ENCODE peak calls at places on chromosome 12, in five cellular contexts. Z is astrocyte of the spinal cord, J is spleen, C is astrocyte, X is nephron progenitor cell. N is an unnamed sample.

GRCh38 chr12:107917912-107918800 is 143.7 kb downstream of the ASCL4 start:
- DNase-seq in C (peak; percentile 3), J (no peak), X (peak; percentile 18), Z (peak; percentile 7), N (no peak)

GRCh38 chr12:116336542-116337065 is 59.1 kb upstream of the MED13L start:
- DNase-seq in Z (peak; percentile 28), X (no peak), J (peak; percentile 78), C (peak; percentile 33), N (no peak)

GRCh38 chr12:16359512-16360491 is 12.4 kb downstream of the MGST1 start:
- DNase-seq in C (peak; percentile 11), Z (peak; percentile 38), J (peak; percentile 86), X (peak; percentile 78), N (peak; percentile 66)

GRCh38 chr12:496736-497135 is 37.0 kb downstream of the B4GALNT3 start:
- DNase-seq in C (no peak), X (no peak), J (no peak), Z (no peak), N (no peak)

GRCh38 chr12:69321356-69321755 is 26.8 kb upstream of the LYZ start:
- DNase-seq in C (no peak), X (no peak), Z (no peak), J (no peak), N (no peak)

GRCh38 chr12:13124661-13125505 is 21.4 kb upstream of the GSG1 start:
- DNase-seq in Z (no peak), C (peak; percentile 55), J (no peak), X (no peak), N (no peak)

GRCh38 chr12:39103552-39104165 is 198.3 kb upstream of the CPNE8 start:
- DNase-seq in Z (peak; percentile 52), J (no peak), C (peak; percentile 47), X (peak; percentile 30), N (peak; percentile 8)

GRCh38 chr12:57039016-57039798 is 10.7 kb downstream of the MYO1A start:
- DNase-seq in C (no peak), Z (no peak), J (no peak), X (no peak), N (no peak)

GRCh38 chr12:64480148-64480547 is 28.2 kb downstream of the TBK1 start:
- DNase-seq in J (no peak), X (no peak), C (peak; percentile 22), Z (no peak), N (no peak)

GRCh38 chr12:116065561-116065960 is 211.9 kb downstream of the MED13L start:
- DNase-seq in Z (no peak), J (no peak), X (no peak), C (no peak), N (no peak)

GRCh38 chr12:19850341-19851065 is 411.2 kb downstream of the AEBP2 start:
- DNase-seq in X (no peak), C (peak; percentile 76), Z (peak; percentile 72), J (no peak), N (no peak)

GRCh38 chr12:114958538-114958937 is 274.6 kb upstream of the TBX3 start:
- DNase-seq in C (no peak), Z (no peak), X (no peak), J (no peak), N (no peak)

GRCh38 chr12:20524113-20524512 is 155.8 kb downstream of the PDE3A start:
- DNase-seq in X (no peak), Z (no peak), J (no peak), C (no peak), N (no peak)

GRCh38 chr12:15584366-15585041 is 204.7 kb downstream of the EPS8 start:
- DNase-seq in C (peak; percentile 53), J (no peak), Z (peak; percentile 72), X (no peak), N (no peak)

GRCh38 chr12:106794369-106794768 is 19.9 kb downstream of the RIC8B start:
- DNase-seq in Z (no peak), X (no peak), J (no peak), C (peak; percentile 22), N (no peak)

GRCh38 chr12:28851781-28852180 is 297.3 kb upstream of the FAR2 start:
- DNase-seq in C (peak; percentile 38), X (no peak), Z (peak; percentile 20), J (no peak), N (no peak)

GRCh38 chr12:53495903-53496751 is 3.1 kb downstream of the MAP3K12 start:
- DNase-seq in Z (peak; percentile 58), X (peak; percentile 50), J (no peak), C (no peak), N (no peak)

GRCh38 chr12:3377056-3377455 is 113.9 kb upstream of the PRMT8 start:
- DNase-seq in X (no peak), Z (no peak), J (no peak), C (no peak), N (no peak)

GRCh38 chr12:86230516-86231146 is 25.6 kb downstream of the MGAT4C start:
- DNase-seq in C (peak; percentile 63), X (no peak), Z (peak; percentile 31), J (no peak), N (no peak)

GRCh38 chr12:79295572-79295971 is 395.2 kb downstream of the PAWR start:
- DNase-seq in X (no peak), C (no peak), J (no peak), Z (no peak), N (no peak)

GRCh38 chr12:106425061-106425706 is 67.6 kb downstream of the POLR3B start:
- DNase-seq in J (no peak), C (no peak), Z (no peak), X (no peak), N (no peak)

GRCh38 chr12:57722716-57723629 is 15.6 kb downstream of the AGAP2 start:
- DNase-seq in C (no peak), J (no peak), Z (no peak), X (no peak), N (no peak)

GRCh38 chr12:67425394-67425793 is 156.2 kb downstream of the CAND1 start:
- DNase-seq in X (no peak), J (no peak), Z (no peak), C (no peak), N (no peak)

GRCh38 chr12:85809500-85809899 is 26.7 kb downstream of the RASSF9 start:
- DNase-seq in J (no peak), X (no peak), Z (no peak), C (no peak), N (no peak)

GRCh38 chr12:52156757-52157565 is 34.9 kb downstream of the KRT80 start:
- DNase-seq in J (peak; percentile 89), Z (peak; percentile 49), X (peak; percentile 90), C (no peak), N (peak; percentile 87)

GRCh38 chr12:80241576-80242273 is 142.4 kb downstream of the OTOGL start:
- DNase-seq in C (peak; percentile 84), X (no peak), J (no peak), Z (peak; percentile 68), N (no peak)

GRCh38 chr12:90945070-90945649 is 9.8 kb downstream of the CCER1 start:
- DNase-seq in X (no peak), J (no peak), C (peak; percentile 12), Z (peak; percentile 52), N (no peak)
- TF ChIP-seq CTCF in X (peak; percentile 52), J (no peak), C (peak; percentile 44), Z (peak; percentile 39), N (peak; percentile 81)

DNA sequence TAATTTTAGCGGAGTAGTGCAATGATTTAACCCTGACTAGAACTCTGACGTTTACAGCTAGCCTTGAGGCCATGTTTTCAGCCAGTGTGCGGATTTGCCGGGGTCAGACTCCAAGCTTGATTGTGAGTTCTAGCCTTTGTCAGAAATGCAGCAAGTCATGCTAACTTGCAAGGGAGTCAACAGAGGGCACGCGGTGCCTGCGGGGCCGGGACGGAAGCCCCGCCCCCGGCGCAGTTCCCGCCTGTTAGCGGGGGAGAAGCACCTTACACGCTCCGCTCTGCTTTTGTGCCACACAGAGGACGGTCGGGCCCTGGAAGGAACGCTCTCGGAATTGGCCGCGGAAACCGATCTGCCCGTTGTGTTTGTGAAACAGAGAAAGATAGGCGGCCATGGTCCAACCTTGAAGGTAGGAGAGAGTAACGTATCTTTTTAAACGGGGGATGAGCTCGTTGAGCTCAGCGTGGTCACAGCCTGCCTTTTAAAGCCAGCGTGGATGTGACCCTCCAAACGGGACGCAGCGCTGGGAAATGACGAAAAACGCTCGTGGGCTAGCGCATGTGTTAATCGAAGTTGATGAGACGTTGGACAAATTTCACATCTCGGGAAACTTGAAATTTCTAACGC is 14.8 kb upstream of the EID3 start:
- DNase-seq in C (peak; percentile 71), X (peak; percentile 82), Z (peak; percentile 80), J (peak; percentile 97), N (peak; percentile 77)
- TF ChIP-seq CTCF in C (no peak), X (no peak), Z (peak; percentile 1), J (no peak), N (no peak)

DNA sequence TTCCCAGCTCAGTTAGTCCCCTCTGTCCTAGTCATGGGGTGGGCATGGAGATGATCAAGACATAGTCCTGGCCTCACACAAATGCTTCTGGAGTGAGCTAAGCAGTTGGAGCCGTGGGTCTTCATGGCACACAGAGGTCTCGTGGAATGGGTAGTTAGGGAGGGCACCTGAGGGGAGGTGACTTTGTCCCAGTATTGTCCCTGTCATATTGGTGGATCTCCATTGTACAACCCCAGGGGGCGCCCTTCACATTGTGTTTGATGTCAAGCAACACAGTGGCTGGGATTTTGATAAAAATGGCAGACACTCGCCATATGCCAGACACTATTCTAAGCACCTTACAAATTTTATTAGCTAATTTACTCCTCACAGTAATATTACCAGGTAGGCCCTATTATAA is 175.4 kb upstream of the LHX5 start:
- DNase-seq in Z (no peak), X (peak; percentile 36), C (no peak), J (no peak), N (peak; percentile 28)
- TF ChIP-seq CTCF in Z (no peak), X (peak; percentile 31), C (no peak), J (no peak), N (no peak)

GRCh38 chr12:103780992-103781391 is 60.0 kb downstream of the NT5DC3 start:
- DNase-seq in Z (no peak), C (no peak), J (no peak), X (no peak), N (no peak)

GRCh38 chr12:103786201-103786600 is 54.8 kb downstream of the NT5DC3 start:
- DNase-seq in X (no peak), Z (no peak), J (no peak), C (no peak), N (no peak)

GRCh38 chr12:103785243-103786031 is 55.6 kb downstream of the NT5DC3 start:
- DNase-seq in Z (no peak), C (no peak), X (no peak), J (no peak), N (no peak)

GRCh38 chr12:103782399-103782798 is 58.6 kb downstream of the NT5DC3 start:
- DNase-seq in Z (no peak), C (no peak), J (no peak), X (no peak), N (no peak)

DNA sequence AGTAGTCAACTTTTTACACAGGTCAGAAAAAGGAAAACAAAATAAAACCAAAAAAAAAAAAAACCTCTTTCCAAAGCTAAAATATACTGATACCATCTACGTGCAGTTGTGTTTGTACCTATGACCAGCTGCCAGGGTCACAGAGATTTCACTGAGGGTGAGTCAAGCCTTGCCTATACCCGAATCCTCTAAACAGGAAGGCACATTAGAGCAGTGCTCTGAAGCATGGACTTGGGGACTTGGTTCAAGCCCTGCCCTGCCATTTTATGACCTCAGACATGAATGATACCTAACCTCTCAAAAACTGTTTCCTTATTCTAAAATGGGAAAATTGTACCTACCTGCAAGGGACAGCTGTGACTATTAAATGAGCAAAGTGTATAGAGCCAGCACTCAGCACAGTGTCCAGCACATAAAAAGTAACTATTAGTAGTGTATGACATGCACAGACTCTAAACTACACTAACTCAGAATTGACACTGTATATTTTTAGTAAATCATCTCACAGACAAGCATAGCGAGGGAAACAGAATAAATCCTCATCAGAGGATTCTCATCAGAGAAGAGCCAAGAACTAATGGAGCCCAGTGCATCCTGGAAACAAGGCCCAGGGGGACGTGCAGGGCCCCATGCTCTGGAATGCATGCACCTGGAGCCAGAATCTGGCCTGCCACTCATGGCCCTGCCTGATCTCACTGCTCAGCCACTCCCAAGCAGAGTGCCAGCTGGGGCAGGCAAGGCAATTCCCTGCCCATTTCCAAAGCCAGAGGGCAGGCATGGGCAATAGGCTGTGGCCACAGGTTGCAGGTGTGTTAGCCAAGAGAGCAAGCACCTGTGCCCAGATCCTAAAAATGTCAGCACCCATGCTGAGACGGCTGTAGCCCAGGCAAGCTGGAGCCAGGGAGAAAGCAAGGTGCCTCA is 57.0 kb downstream of the NT5DC3 start:
- DNase-seq in J (no peak), X (no peak), Z (no peak), C (no peak), N (no peak)
- TF ChIP-seq CTCF in J (no peak), X (no peak), Z (no peak), C (no peak), N (no peak)

N was measured in neural crest cell.